ENCODE peak calls at places on chromosomes 3 and 15, in ten cellular contexts. W, P, J, N, H, B, U, F, O and K are unnamed samples.

GRCh38 chr3:187878776-187879524 is 133.7 kb upstream of the BCL6 start:
- DNase-seq in U (no peak), W (no peak), H (no peak), O (peak; percentile 11), F (peak; percentile 76), P (peak; percentile 63), J (no peak), N (no peak), B (peak; percentile 51), K (no peak)

GRCh38 chr3:141769171-141769894 is 6.1 kb downstream of the GRK7 start:
- DNase-seq in W (no peak), O (peak; percentile 20), U (no peak), N (no peak), H (no peak), J (no peak), B (no peak), P (peak; percentile 44), F (peak; percentile 53), K (no peak)

GRCh38 chr15:48336940-48337339 is 5.7 kb downstream of the DUT start:
- DNase-seq in B (peak; percentile 11), U (peak; percentile 4), N (no peak), H (no peak), F (peak; percentile 24), P (peak; percentile 40), J (no peak), W (no peak), O (no peak), K (no peak)

GRCh38 chr3:97937205-97937604 is 35.0 kb downstream of the RIOX2 start:
- DNase-seq in N (no peak), H (no peak), F (no peak), O (no peak), J (no peak), W (no peak), U (no peak), B (no peak), P (no peak), K (no peak)

GRCh38 chr3:171644681-171645080 is 165.6 kb downstream of the PLD1 start:
- DNase-seq in N (no peak), J (no peak), F (no peak), B (no peak), P (no peak), O (no peak), U (no peak), H (no peak), W (no peak), K (no peak)

GRCh38 chr3:170506556-170506955 is 79.3 kb downstream of the SLC7A14 start:
- DNase-seq in W (no peak), F (peak; percentile 59), N (no peak), O (peak; percentile 33), J (no peak), P (peak; percentile 72), H (no peak), U (peak; percentile 18), B (no peak), K (no peak)

GRCh38 chr3:155412856-155413255 is 119.4 kb upstream of the STRIT1 start:
- DNase-seq in B (no peak), F (no peak), P (no peak), H (no peak), J (no peak), O (no peak), N (no peak), U (no peak), W (no peak), K (no peak)

GRCh38 chr3:191350389-191351090 is 20.2 kb upstream of the UTS2B start:
- DNase-seq in B (no peak), W (no peak), P (no peak), N (no peak), U (no peak), O (no peak), H (no peak), J (no peak), F (peak; percentile 51), K (no peak)

GRCh38 chr3:57757642-57758297 is 1.7 kb downstream of the SLMAP start:
- DNase-seq in W (peak; percentile 1), P (peak; percentile 17), F (peak; percentile 60), B (no peak), U (peak; percentile 19), J (no peak), O (no peak), N (peak; percentile 64), H (no peak), K (no peak)

GRCh38 chr3:14214764-14215163 is 36.1 kb downstream of the LSM3 start:
- DNase-seq in H (no peak), P (no peak), F (no peak), J (no peak), N (no peak), B (no peak), U (no peak), W (no peak), O (no peak), K (no peak)

GRCh38 chr3:182644013-182644412 is 149.3 kb upstream of the ATP11B start:
- DNase-seq in N (no peak), P (no peak), O (no peak), H (no peak), B (no peak), U (no peak), J (no peak), W (no peak), F (no peak), K (no peak)

GRCh38 chr3:182650568-182651128 is 142.7 kb upstream of the ATP11B start:
- DNase-seq in P (no peak), O (no peak), B (no peak), N (no peak), H (no peak), W (no peak), F (no peak), U (no peak), J (no peak), K (no peak)

DNA sequence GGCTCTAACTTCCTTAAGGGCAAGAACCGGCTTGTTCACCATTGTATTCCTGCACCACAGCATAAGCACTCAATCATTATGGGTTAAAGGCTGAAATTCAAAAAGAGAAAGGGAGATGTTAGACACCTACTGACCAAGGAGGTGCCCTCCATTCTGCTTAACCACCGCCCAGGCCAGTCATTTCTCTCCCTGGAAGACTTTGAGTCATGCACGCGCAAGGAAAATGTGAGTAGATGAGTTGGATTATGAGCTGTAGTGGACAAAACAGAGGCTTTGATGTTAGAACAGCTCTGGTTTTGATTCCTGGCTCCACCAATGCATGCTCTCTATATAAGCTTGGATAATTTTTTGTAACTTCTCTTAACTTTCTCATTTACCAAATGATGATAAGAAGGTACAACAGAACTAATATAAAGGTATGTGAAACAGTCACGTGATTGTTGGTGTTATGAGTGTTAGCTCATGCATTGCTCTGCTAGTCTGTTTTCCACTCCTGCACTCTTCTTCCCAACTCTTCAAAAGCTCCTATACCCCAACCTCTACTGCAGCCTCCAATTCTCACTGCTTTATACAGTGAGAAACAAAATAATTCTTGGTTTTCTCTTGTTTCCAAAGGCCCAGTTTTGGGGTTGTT is 148.4 kb upstream of the ATP11B start:
- DNase-seq in J (no peak), F (no peak), P (no peak), O (no peak), B (peak; percentile 61), H (no peak), U (no peak), W (no peak), N (no peak), K (no peak)
- TF ChIP-seq CTCF in J (no peak), F (no peak), P (no peak), O (no peak), B (no peak), H (no peak), U (no peak), W (no peak), N (no peak), K (no peak)

DNA sequence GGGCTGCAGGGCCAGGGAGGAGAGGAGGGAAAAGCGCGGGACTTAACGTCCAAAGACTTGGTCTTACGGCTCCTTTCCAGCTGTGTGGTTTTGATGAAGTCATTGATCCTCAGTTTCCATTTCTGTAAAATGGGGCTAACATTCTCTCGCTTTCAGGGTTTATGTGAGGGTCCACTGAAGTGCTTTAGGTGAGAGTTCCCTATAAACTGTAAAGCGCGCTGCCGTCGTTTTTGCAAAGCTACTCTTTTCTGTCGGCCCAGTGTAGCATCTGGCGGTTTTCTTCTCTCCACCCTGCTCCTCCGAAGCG is 568 bp upstream of the DNAJC17 start:
- DNase-seq in H (no peak), W (no peak), N (no peak), P (no peak), B (no peak), F (no peak), J (no peak), U (no peak), O (peak; percentile 18), K (no peak)
- TF ChIP-seq CTCF in H (no peak), W (no peak), N (no peak), P (no peak), B (no peak), F (no peak), J (no peak), U (no peak), O (no peak), K (no peak)

DNA sequence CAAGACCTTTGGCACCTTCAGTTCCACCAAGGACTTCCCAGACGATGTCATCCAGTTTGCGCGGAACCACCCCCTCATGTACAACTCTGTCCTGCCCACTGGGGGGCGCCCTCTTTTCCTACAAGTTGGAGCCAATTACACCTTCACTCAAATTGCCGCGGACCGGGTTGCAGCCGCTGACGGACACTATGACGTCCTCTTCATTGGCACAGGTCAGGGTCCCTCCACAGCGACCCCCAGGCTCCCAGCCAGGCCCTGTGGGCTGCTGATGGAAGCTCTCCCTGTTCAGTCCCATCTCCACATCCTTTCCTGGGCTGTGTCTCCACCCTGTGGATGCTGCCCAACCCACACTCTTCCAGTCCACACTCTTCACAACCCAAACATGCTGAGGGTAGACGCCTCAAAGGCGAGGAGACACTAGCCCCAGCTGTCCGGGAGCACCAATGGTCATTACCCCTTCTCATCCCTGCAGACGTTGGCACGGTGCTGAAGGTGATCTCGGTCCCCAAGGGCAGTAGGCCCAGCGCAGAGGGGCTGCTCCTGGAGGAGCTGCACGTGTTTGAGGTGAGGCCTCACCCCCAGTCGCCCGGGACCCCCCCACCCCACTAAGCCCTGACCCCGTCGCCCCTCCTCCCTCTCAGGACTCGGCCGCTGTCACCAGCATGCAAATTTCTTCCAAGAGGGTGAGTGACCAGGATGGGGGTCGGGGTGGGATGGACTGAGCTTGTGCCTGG is 4.3 kb upstream of the LSMEM2 start:
- DNase-seq in F (peak; percentile 60), W (peak; percentile 54), O (no peak), B (no peak), P (peak; percentile 66), J (peak; percentile 65), H (no peak), U (peak; percentile 50), N (peak; percentile 86), K (peak; percentile 46)
- TF ChIP-seq CTCF in F (peak; percentile 72), W (peak; percentile 83), O (peak; percentile 87), B (peak; percentile 69), P (peak; percentile 66), J (peak; percentile 59), H (peak; percentile 70), U (peak; percentile 69), N (peak; percentile 69), K (no peak)

DNA sequence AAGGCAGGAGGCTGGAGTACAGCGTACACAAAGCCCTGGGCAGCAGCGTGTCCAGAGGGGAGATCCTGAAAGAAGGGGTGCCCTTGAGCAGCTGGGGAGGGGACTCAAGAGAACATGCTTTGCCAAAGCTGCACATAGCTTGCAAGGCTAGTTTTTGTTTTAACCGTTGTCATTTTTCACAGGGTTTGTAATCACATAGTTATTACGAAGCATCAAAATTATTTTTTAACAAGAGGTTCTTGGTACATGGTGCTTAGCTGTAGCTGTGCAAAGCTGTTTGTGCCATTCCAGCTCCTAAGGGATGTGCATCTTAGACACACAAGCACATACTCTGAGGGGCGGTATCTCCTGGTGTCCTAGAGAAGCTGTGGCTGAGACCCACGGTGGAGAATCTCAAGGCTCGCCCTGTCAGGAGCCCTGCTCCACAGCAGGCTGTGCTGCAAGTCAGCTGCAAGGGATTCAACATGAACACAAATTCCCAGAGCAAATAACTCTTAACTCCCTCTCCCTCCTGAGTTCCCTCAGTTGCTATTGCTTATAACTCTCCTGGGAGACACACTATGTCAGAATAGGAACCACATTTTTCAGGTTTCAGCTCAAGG is 461.3 kb upstream of the PPP2R3A start:
- DNase-seq in P (no peak), U (no peak), N (no peak), J (no peak), H (no peak), F (no peak), O (no peak), B (no peak), W (no peak), K (no peak)
- TF ChIP-seq CTCF in P (no peak), U (no peak), N (no peak), J (no peak), H (no peak), F (no peak), O (no peak), B (no peak), W (no peak), K (no peak)